ENCODE peak calls at places on chromosomes 4 and X, in five cellular contexts. M is upper lobe of left lung, Z is endothelial cell, T is upper lobe of right lung, Q is progenitor cell of endocrine pancreas. C is an unnamed sample.

GRCh38 chr4:110815950-110816349 is 193.1 kb upstream of the PITX2 start:
- DNase-seq in T (no peak), M (no peak), Z (no peak), Q (no peak), C (no peak)

GRCh38 chr4:182222766-182223165 is 20.4 kb upstream of the TENM3 start:
- DNase-seq in M (no peak), T (no peak), Z (no peak), Q (no peak), C (no peak)

GRCh38 chr4:2292679-2293108 is 30.8 kb upstream of the MXD4 start:
- DNase-seq in Z (no peak), M (no peak), Q (no peak), T (no peak), C (no peak)

GRCh38 chr4:125231661-125232060 is 83.1 kb upstream of the FAT4 start:
- DNase-seq in M (no peak), Z (no peak), Q (no peak), T (no peak), C (no peak)

GRCh38 chrX:8868070-8868795 is 67.0 kb upstream of the FAM9A start:
- DNase-seq in M (no peak), Q (no peak), T (no peak), Z (no peak), C (no peak)

GRCh38 chr4:71241467-71242401 is 97.1 kb upstream of the SLC4A4 start:
- DNase-seq in T (peak; percentile 73), Q (no peak), M (no peak), Z (no peak), C (no peak)

GRCh38 chr4:119118397-119118796 is 17.2 kb upstream of the MYOZ2 start:
- DNase-seq in Z (no peak), M (no peak), Q (no peak), T (no peak), C (no peak)

GRCh38 chr4:41799126-41799525 is 50.6 kb upstream of the PHOX2B start:
- DNase-seq in Z (no peak), T (no peak), M (no peak), Q (no peak), C (no peak)

GRCh38 chrX:14964500-14964899 is 91.3 kb downstream of the MOSPD2 start:
- DNase-seq in Z (no peak), Q (no peak), T (no peak), M (no peak), C (no peak)

GRCh38 chr4:76589872-76590846 is 155.1 kb downstream of the SHROOM3 start:
- DNase-seq in Q (peak; percentile 42), Z (peak; percentile 53), T (peak; percentile 83), M (no peak), C (peak; percentile 87)

GRCh38 chr4:2350982-2351381 is 67.5 kb downstream of the ZFYVE28 start:
- DNase-seq in T (peak; percentile 27), Q (no peak), M (no peak), Z (no peak), C (peak; percentile 51)

GRCh38 chrX:150507251-150507856 is 61.1 kb upstream of the MTM1 start:
- DNase-seq in T (no peak), M (peak; percentile 34), Z (peak; percentile 54), Q (no peak), C (no peak)

GRCh38 chr4:110586137-110586850 is 36.6 kb downstream of the PITX2 start:
- DNase-seq in Q (no peak), M (no peak), Z (no peak), T (no peak), C (no peak)

GRCh38 chrX:40244980-40245379 is 147.2 kb upstream of the BCOR start:
- DNase-seq in Q (no peak), M (no peak), Z (no peak), T (no peak), C (no peak)

GRCh38 chr4:120331486-120332281 is 265.0 kb upstream of the MAD2L1 start:
- DNase-seq in Z (no peak), M (no peak), Q (no peak), T (no peak), C (no peak)

GRCh38 chr4:5822617-5823016 is 70.3 kb downstream of the CRMP1 start:
- DNase-seq in Q (no peak), Z (no peak), M (no peak), T (no peak), C (no peak)

GRCh38 chrX:8845060-8845459 is 43.9 kb upstream of the FAM9A start:
- DNase-seq in Z (no peak), Q (no peak), T (no peak), M (no peak), C (no peak)

GRCh38 chrX:115373308-115373707 is 83.8 kb downstream of the LUZP4 start:
- DNase-seq in Q (no peak), T (no peak), M (no peak), Z (no peak), C (no peak)

GRCh38 chr4:83128235-83128929 is 13.9 kb upstream of the PLAC8 start:
- DNase-seq in Z (no peak), Q (no peak), M (no peak), T (no peak), C (no peak)

GRCh38 chrX:3713225-3713936 is at the start of gene PRKX:
- DNase-seq in Q (peak; percentile 61), Z (peak; percentile 51), M (peak; percentile 93), T (peak; percentile 81), C (peak; percentile 86)

GRCh38 chr4:110735691-110736090 is 112.8 kb upstream of the PITX2 start:
- DNase-seq in Z (no peak), Q (no peak), M (no peak), T (no peak), C (no peak)

DNA sequence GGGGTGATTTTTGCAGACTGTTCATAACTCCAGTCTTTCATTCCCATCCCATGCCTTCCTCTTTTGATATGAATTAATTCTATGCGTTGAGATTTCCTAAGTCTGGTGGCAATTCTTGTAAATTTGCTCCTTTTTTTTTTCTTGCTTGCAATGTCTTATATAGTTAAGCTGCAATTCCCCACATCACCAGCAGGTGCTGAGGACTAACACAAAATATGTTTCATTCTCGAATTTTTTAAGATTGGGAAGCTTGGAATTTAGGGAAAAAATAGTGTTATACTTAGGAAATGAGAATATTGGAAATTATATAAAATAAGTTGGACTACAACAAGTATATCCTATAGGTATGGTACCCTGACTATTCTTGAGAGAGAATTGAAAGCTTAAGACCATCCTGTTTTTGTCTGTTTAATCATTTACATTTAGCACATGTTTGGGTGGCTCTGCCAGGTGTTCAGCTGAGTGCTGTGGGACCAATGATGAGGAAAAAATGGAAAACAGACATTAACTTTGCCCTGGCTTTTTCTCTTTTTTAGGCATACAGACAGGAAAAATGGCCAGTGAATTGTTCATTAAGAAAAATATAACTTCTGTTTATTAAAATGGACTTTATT is 30.2 kb downstream of the AFF2 start:
- DNase-seq in Q (no peak), M (no peak), T (no peak), Z (no peak), C (no peak)
- TF ChIP-seq CTCF in Q (peak; percentile 61), M (no peak), T (peak; percentile 60), Z (peak; percentile 76), C (peak; percentile 58)

DNA sequence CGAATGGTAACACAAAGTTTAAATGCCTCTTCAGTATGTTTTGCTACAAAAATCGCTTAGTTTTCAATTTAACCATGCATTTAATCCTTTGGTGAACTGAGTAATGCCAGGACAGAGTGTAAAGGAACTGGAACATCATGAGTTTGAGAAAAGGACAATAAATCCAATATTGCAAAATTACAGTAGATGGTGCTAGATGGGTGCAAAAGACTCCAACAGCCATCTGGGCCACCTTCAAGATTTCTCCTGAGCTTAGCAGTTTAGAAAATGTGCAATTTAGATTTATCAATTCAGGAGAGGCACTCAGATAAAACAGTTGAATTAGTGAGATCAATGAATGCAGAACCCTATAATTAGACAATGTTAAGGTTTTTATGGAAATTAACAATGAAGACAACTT is 33.2 kb upstream of the MID1IP1 start:
- DNase-seq in T (no peak), Z (no peak), M (no peak), Q (no peak), C (no peak)
- TF ChIP-seq CTCF in T (peak; percentile 41), Z (no peak), M (no peak), Q (no peak), C (peak; percentile 62)

DNA sequence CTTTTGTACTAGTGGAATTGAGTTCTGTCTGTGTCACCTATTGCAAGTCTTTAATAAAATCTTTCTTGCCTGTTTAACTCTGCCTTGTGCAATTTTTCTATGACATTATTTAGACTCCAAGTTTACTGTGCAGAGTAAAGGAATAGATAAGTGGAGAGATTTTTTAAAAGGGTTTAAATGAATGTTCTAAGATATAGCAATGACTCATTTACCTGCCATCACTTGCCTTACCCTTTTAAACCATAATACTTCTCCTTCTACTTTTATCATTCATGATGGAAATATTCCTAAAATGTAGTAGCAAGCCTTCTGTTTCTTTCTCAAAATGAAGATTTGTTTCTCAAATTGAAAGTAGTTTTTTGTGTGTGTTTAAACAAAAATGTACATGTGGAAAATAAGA is 782.8 kb upstream of the MAGEB2 start:
- DNase-seq in M (no peak), Z (no peak), Q (no peak), T (no peak), C (no peak)
- TF ChIP-seq CTCF in M (no peak), Z (no peak), Q (no peak), T (no peak), C (no peak)

GRCh38 chr4:157204634-157205244 is 15.8 kb upstream of the GRIA2 start:
- DNase-seq in T (peak; percentile 76), Q (no peak), M (peak; percentile 69), Z (peak; percentile 55), C (no peak)
- TF ChIP-seq CTCF in T (peak; percentile 56), Q (peak; percentile 48), M (no peak), Z (peak; percentile 65), C (peak; percentile 45)

GRCh38 chr4:184805462-184806245 is 20.1 kb downstream of the ACSL1 start:
- DNase-seq in Q (no peak), T (peak; percentile 92), M (peak; percentile 52), Z (no peak), C (no peak)
- TF ChIP-seq CTCF in Q (no peak), T (no peak), M (no peak), Z (no peak), C (no peak)

DNA sequence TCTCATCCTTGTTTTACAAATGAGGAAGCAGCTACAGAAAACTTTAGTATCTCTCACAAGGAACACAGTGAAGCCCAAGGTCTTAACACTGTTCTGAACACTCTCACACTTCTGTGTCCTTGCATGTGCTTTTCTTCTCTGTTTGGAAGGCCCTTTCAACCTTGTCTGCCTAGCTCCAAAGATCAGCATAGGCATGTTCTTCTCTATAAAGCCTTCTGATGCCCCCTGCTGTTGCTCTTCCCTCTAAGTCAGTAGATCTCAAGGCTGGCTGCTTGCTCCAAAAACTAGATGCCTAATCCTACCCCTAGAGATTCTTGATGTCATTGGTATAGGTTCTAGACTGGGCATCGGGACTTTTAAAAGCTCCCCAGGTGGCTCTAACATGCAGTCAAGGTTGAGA is 5.9 kb downstream of the APOO start:
- DNase-seq in T (no peak), M (no peak), Q (no peak), Z (peak; percentile 27), C (no peak)
- TF ChIP-seq CTCF in T (peak; percentile 47), M (peak; percentile 55), Q (peak; percentile 61), Z (no peak), C (peak; percentile 75)

DNA sequence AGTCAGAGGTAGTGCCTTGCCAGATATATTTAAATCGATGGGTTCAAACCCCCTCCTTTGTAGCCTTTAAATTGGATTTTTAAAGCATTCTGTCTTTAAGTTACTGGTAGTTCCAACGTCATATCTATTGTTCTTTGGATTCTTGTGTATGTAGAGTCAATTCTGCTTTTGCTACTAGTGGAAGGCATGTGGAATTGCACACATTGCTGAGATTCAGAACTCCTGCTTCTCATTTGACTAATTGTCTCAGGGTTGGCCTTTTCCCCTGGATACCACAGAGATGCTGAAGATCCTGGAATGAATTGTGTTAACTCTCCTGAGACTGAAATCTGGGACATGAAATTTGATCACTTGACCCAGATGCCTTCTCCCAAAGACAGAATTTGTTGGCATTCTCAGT is 328.3 kb upstream of the RPS6KA3 start:
- DNase-seq in M (no peak), Q (no peak), T (no peak), Z (no peak), C (no peak)
- TF ChIP-seq CTCF in M (no peak), Q (peak; percentile 56), T (peak; percentile 8), Z (peak; percentile 33), C (peak; percentile 38)

C was measured in osteocyte.